ENCODE peak calls at places on chromosomes 7 and 10, in ten cellular contexts. J is epithelial cell of proximal tubule; W is body of pancreas; O is AG09319; V is IMR-90; Y is progenitor cell of endocrine pancreas; U is astrocyte of the spinal cord; M is WTC11; A is CD4-positive, alpha-beta T cell; D is fibroblast of pulmonary artery. C is an unnamed sample.

GRCh38 chr7:29811597-29811996 is 5.3 kb downstream of the WIPF3 start:
- DNase-seq in J (no peak), W (no peak), O (no peak), V (no peak), Y (no peak), U (no peak), M (no peak), A (no peak), D (no peak), C (no peak)

GRCh38 chr7:120991570-120991969 is 3.1 kb downstream of the CPED1 start:
- DNase-seq in J (no peak), W (no peak), O (peak), V (peak), Y (no peak), U (peak), M (no peak), A (no peak), D (peak), C (no peak)

GRCh38 chr10:11112718-11113117 is 95.0 kb downstream of the CELF2 start:
- DNase-seq in J (no peak), W (no peak), O (no peak), V (peak), Y (no peak), U (no peak), M (no peak), A (no peak), D (no peak), C (no peak)

GRCh38 chr7:19210883-19211282 is 65.7 kb upstream of the FERD3L start:
- DNase-seq in J (no peak), W (no peak), O (no peak), V (no peak), Y (no peak), U (no peak), M (no peak), A (no peak), D (no peak), C (no peak)

GRCh38 chr10:74381291-74381885 is 230.4 kb downstream of the ADK start:
- DNase-seq in J (no peak), W (no peak), O (no peak), V (no peak), Y (no peak), U (no peak), M (no peak), A (no peak), D (no peak), C (no peak)

GRCh38 chr10:75195035-75195763 is 15.4 kb upstream of the VDAC2 start:
- DNase-seq in J (no peak), W (no peak), O (peak), V (peak), Y (no peak), U (peak), M (no peak), A (no peak), D (peak), C (no peak)

GRCh38 chr7:108420482-108420908 is 35.7 kb downstream of the NRCAM start:
- DNase-seq in J (no peak), W (no peak), O (no peak), V (no peak), Y (no peak), U (peak), M (no peak), A (no peak), D (peak), C (no peak)

GRCh38 chr10:66218981-66219587 is 706.8 kb upstream of the LRRTM3 start:
- DNase-seq in J (no peak), W (no peak), O (no peak), V (no peak), Y (no peak), U (no peak), M (no peak), A (no peak), D (no peak), C (no peak)

DNA sequence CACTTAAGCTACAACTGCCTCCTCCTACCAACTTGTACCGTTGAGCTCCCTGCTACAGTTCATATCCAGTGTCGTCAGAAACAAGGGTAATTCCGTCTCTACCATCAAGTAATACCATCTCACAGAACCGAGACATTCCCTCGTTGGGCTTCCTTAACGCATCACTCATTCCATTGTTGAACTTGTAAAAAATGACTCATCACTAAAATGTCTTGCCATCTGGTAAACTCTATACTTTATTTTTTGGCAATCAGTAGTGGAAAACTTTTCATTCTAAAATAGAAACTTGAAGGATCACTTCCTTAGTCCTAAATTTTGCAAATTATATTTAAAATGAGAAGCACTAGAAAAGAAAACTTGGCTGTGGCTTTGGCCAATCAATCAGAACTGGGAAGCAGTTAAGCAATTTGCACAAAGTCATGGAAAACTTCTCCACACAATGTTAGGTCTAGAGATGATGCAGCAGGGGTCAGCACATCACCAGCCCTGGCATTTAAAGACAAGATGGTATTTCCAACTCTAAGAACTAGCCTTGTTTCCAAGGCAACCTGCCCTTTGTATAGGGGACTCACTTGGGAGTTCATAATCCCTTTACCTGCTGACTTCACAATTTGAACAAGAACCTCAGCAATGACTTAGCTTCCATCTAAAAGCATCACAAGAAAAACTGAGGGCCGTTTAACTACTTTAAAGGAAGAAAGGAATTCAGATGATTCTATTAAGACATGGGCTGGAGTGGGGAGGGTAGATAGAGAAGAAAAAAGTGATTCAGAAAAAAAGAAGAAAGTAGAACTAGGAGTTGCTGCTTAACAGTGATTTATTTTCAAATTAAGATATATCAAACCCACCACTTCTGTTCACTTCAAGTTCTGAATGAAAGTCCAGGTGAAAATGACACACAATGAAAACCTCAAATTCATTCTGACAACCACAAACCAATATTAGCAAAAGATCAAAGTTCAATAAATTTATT is 288.1 kb downstream of the PARD3 start:
- DNase-seq in J (peak), W (no peak), O (peak), V (peak), Y (no peak), U (peak), M (no peak), A (no peak), D (peak), C (no peak)
- TF ChIP-seq CTCF in J (peak), W (no peak), O (peak), V (peak), Y (no peak), U (peak), M (no peak), A (no peak), D (peak), C (no peak)

DNA sequence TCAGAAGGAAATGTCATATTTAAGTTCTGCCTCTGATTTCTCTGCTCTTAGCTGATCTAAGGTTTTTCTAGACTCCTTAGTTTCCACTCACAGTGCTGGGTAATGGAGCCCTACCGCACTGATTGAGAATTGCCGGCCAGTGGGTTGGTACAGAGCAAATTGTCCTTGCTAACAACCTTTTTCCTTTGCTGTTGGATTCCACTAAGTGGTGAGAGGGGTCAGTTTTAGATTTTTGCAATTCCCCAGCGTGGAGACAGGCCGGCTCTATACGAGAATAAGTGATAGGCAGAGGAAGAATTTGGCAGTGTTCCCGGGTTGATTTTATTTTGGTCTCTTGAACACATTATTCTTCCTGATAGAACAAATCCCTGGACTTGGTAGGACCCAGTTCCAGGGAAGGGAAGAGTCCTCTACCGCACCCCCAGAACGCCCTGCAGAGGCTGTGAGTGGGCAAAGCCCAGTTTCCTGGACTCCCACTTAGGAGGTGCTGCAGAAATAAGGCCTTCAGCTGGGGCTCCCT is 2.9 kb upstream of the NRP1 start:
- DNase-seq in J (no peak), W (peak), O (no peak), V (peak), Y (no peak), U (peak), M (no peak), A (no peak), D (peak), C (no peak)
- TF ChIP-seq CTCF in J (peak), W (no peak), O (peak), V (no peak), Y (peak), U (peak), M (no peak), A (no peak), D (peak), C (no peak)

DNA sequence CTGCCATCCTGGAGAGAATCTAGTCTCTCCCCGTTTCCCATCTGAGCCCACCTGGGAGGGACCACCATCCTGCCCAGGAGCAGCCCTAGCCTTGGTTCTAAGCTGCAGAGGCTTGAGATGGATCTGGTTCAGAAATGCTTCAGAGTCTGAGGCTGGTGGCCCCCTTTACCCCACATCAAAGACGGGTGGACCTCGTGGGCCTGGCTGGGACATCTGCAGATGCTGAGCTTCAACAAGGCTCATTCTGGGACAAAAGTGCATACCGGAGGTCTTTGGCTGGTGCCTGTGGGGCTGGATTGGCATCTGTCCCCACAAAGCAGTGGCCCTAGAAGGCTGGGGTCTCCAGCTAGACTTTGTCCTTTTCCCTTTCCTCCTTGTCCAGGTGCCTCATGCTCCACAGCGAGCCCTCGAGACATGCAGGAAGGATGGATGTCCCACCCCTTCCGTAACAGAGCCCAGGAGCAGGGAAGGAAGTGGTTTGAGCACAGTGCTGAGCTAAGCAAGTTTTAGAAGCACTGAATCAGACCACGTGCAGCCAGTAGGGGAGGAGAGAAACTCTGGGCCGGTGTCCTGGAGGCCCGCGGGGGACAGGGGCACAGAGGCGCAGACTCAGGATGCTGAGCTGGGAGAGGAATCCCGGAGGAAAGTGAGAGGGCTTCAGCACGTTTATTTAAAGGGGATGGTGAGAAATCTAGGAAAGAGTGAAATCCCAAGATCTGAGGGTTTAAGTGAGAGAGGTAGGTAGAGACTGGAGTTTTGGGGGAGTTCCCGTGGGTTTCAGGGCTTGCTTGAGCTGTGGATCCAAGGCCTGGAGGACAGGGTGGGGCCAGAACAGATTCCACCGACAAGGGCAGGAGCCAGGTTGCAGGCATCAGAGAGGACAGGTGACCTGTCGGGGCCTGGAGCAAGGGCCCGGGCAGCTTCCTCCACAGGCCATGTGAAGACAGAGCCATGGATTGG is 4.6 kb upstream of the IRF5 start:
- DNase-seq in J (no peak), W (no peak), O (no peak), V (no peak), Y (no peak), U (no peak), M (no peak), A (no peak), D (no peak), C (no peak)
- TF ChIP-seq CTCF in J (no peak), W (no peak), O (no peak), V (no peak), Y (no peak), U (no peak), M (no peak), A (no peak), D (no peak), C (no peak)

GRCh38 chr10:101843032-101843991 is at the start of gene KCNIP2:
- DNase-seq in J (no peak), W (peak), O (no peak), V (no peak), Y (peak), U (no peak), M (peak), A (peak), D (no peak), C (peak)
- TF ChIP-seq CTCF in J (peak), W (no peak), O (peak), V (peak), Y (peak), U (peak), M (peak), A (peak), D (peak), C (peak)

DNA sequence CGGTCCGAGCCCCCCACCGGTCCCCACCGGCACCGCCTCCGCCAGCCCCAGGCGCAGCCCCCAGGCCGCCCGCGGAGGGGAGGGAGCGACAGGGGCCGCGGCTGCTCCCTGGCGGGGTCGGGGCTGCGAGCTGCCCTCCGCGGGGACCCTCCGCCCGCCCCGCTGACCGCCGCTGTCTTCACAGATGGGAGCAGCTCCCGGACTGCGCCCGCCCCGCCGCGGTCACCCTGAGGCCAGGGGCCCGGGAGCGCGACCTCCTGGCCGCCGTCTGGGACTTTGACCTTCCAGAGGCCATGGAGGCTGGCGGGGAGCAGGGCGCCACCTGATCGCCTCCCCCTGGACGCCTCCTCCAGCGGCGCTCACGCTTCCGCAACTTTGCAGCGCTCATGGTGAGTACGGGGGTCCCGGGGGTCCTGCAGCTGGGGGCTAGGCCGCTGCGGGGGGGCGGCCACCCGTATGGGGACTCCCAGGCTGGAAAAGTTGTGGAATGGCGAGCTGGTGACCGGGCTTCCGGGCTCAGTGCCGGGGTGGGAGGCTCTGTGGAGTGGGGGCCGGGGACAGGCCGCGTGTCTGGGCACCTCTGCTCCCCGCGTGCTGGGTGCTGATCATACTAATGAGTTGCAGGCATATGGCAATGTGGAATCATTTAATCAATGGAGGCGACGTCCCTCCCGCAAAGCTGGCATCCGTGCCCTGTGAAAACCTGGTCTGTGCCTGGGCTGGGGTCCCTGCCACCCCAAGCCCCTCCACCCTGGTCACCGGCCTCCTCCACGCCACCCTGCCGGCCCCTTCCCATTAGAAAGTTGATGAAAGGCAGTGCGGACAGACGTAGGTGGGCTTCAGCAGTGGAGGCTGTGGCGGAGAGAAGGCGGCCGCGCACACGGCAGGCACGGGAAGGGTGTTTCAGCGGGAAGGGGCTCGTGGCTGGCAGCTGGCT is 1.1 kb downstream of the ADGRA1 start:
- DNase-seq in J (no peak), W (no peak), O (no peak), V (no peak), Y (no peak), U (no peak), M (no peak), A (no peak), D (no peak), C (no peak)
- TF ChIP-seq CTCF in J (no peak), W (no peak), O (no peak), V (no peak), Y (no peak), U (no peak), M (no peak), A (no peak), D (no peak), C (no peak)

GRCh38 chr7:2154121-2154520 is 78.6 kb downstream of the MAD1L1 start:
- DNase-seq in J (no peak), W (no peak), O (no peak), V (no peak), Y (no peak), U (no peak), M (no peak), A (no peak), D (no peak), C (no peak)
- TF ChIP-seq CTCF in J (no peak), W (no peak), O (no peak), V (no peak), Y (no peak), U (no peak), M (no peak), A (no peak), D (no peak), C (no peak)

GRCh38 chr10:103812431-103812830 is 42.9 kb downstream of the SH3PXD2A start:
- DNase-seq in J (no peak), W (no peak), O (no peak), V (no peak), Y (no peak), U (no peak), M (no peak), A (no peak), D (no peak), C (no peak)
- TF ChIP-seq CTCF in J (no peak), W (no peak), O (no peak), V (no peak), Y (no peak), U (no peak), M (no peak), A (no peak), D (no peak), C (no peak)

GRCh38 chr10:24574578-24575155 is 149.0 kb downstream of the ARHGAP21 start:
- DNase-seq in J (no peak), W (no peak), O (no peak), V (no peak), Y (no peak), U (no peak), M (no peak), A (no peak), D (no peak), C (no peak)
- TF ChIP-seq CTCF in J (peak), W (no peak), O (no peak), V (no peak), Y (no peak), U (no peak), M (no peak), A (no peak), D (no peak), C (no peak)

GRCh38 chr10:44517635-44518034 is 132.7 kb upstream of the CXCL12 start:
- DNase-seq in J (no peak), W (no peak), O (no peak), V (no peak), Y (no peak), U (no peak), M (peak), A (no peak), D (no peak), C (no peak)
- TF ChIP-seq CTCF in J (peak), W (no peak), O (no peak), V (peak), Y (no peak), U (peak), M (peak), A (no peak), D (peak), C (peak)

DNA sequence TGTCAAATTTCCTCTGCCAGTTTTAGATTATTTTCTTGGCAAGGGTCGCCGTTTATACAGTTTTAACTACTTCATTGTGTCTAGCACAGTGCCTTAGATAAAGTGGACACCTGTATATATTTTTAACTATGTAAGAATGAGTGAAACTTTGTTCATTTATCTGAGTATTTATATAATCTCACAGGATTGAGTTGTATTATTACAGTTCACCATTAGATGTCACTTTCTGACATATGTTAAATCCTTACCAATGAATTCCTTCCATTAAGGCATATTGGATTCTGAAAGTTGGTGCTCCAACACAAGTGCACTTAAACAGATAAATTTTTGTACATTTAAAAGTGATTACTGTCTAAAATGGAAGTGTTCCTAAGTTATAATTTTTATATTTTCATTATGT is 43.0 kb downstream of the ZMYND11 start:
- DNase-seq in J (no peak), W (no peak), O (peak), V (peak), Y (no peak), U (peak), M (no peak), A (no peak), D (peak), C (no peak)
- TF ChIP-seq CTCF in J (peak), W (no peak), O (peak), V (peak), Y (peak), U (peak), M (no peak), A (peak), D (peak), C (no peak)